ENCODE peak calls at places on chromosome 9, in four cellular contexts. G is GM04503, Y is GM23248, O is NCI-H146. Z is an unnamed sample.

GRCh38 chr9:120464176-120464575 is 115.8 kb downstream of the CDK5RAP2 start:
- DNase-seq in G (no peak), Y (peak; percentile 30), O (no peak), Z (no peak)

GRCh38 chr9:90546200-90546599 is 96.4 kb downstream of the DIRAS2 start:
- DNase-seq in G (peak; percentile 37), Y (peak; percentile 48), O (peak; percentile 98), Z (peak; percentile 96)

GRCh38 chr9:70480405-70480980 is 66.0 kb upstream of the KLF9 start:
- DNase-seq in G (no peak), Y (peak; percentile 80), O (no peak), Z (peak; percentile 66)

GRCh38 chr9:96176901-96177718 is 124.9 kb downstream of the HSD17B3 start:
- DNase-seq in G (no peak), Y (peak; percentile 7), O (no peak), Z (no peak)

GRCh38 chr9:83966209-83966582 is 13.8 kb downstream of the HNRNPK start:
- DNase-seq in G (no peak), Y (no peak), O (no peak), Z (no peak)

GRCh38 chr9:114285166-114285867 is 37.6 kb upstream of the ORM1 start:
- DNase-seq in G (no peak), Y (peak; percentile 93), O (no peak), Z (no peak)

GRCh38 chr9:93261281-93261680 is 77.3 kb downstream of the WNK2 start:
- DNase-seq in G (no peak), Y (no peak), O (peak; percentile 47), Z (no peak)

GRCh38 chr9:121268598-121269029 is 652 bp downstream of the GSN start:
- DNase-seq in G (no peak), Y (peak; percentile 58), O (no peak), Z (no peak)

GRCh38 chr9:135604437-135605237 is 34.7 kb downstream of the GLT6D1 start:
- DNase-seq in G (no peak), Y (no peak), O (no peak), Z (no peak)

GRCh38 chr9:78552802-78553201 is 255.9 kb downstream of the PSAT1 start:
- DNase-seq in G (no peak), Y (no peak), O (no peak), Z (no peak)

GRCh38 chr9:124517600-124517999 is 10.4 kb upstream of the NR5A1 start:
- DNase-seq in G (no peak), Y (no peak), O (no peak), Z (no peak)

GRCh38 chr9:111828193-111828592 is 33.5 kb upstream of the SHOC1 start:
- DNase-seq in G (no peak), Y (peak; percentile 23), O (no peak), Z (no peak)

GRCh38 chr9:122222741-122223140 is 6.0 kb downstream of the LHX6 start:
- DNase-seq in G (no peak), Y (no peak), O (no peak), Z (no peak)

GRCh38 chr9:38620483-38621433 is at the start of gene ANKRD18A:
- DNase-seq in G (no peak), Y (peak; percentile 80), O (peak; percentile 95), Z (peak; percentile 59)

GRCh38 chr9:33143241-33143642 is 23.9 kb downstream of the B4GALT1 start:
- DNase-seq in G (peak; percentile 62), Y (peak; percentile 88), O (no peak), Z (no peak)

GRCh38 chr9:27688954-27689353 is 115.7 kb upstream of the C9orf72 start:
- DNase-seq in G (no peak), Y (no peak), O (no peak), Z (no peak)

GRCh38 chr9:94139672-94140417 is 55.6 kb downstream of the PTPDC1 start:
- DNase-seq in G (peak; percentile 89), Y (peak; percentile 93), O (no peak), Z (no peak)

GRCh38 chr9:137462396-137463193 is 3.5 kb upstream of the NSMF start:
- DNase-seq in G (no peak), Y (no peak), O (peak; percentile 19), Z (no peak)

Z was measured in NCI-H748 treated with DMSO at 0.1 percent for 48 hours.